ENCODE peak calls at places on chromosomes 16 and 17, in five cellular contexts. One of them, this sample, is unnamed. For H3K4me1, the result is how much of the 10 kb centered on the place peaks cover.

GRCh38 chr17:67386965-67387551 is 10.0 kb downstream of the PITPNC1 start:
- DNase-seq in transverse colon: peak
- DNase-seq in heart right ventricle: peak
- DNase-seq in hepatocyte: peak
- DNase-seq in PC-3: peak
- DNase-seq in this sample: peak

GRCh38 chr16:30010817-30011504 is at the start of gene DOC2A:
- DNase-seq in transverse colon: no peak
- DNase-seq in heart right ventricle: no peak
- DNase-seq in hepatocyte: peak
- DNase-seq in PC-3: no peak
- DNase-seq in this sample: peak

GRCh38 chr17:53719229-53719628 is 103.5 kb upstream of the KIF2B start:
- DNase-seq in transverse colon: no peak
- DNase-seq in heart right ventricle: no peak
- DNase-seq in hepatocyte: peak
- DNase-seq in PC-3: no peak
- DNase-seq in this sample: no peak

GRCh38 chr17:12376276-12376675 is 289.4 kb upstream of the MYOCD start:
- DNase-seq in transverse colon: no peak
- DNase-seq in heart right ventricle: no peak
- DNase-seq in hepatocyte: no peak
- DNase-seq in PC-3: no peak
- DNase-seq in this sample: no peak

GRCh38 chr16:57994778-57995177 is 5.7 kb downstream of the ZNF319 start:
- DNase-seq in transverse colon: peak
- DNase-seq in heart right ventricle: peak
- DNase-seq in hepatocyte: peak
- DNase-seq in PC-3: peak
- DNase-seq in this sample: peak

GRCh38 chr16:48098472-48098871 is 57.3 kb downstream of the ABCC12 start:
- DNase-seq in transverse colon: no peak
- DNase-seq in heart right ventricle: no peak
- DNase-seq in hepatocyte: no peak
- DNase-seq in PC-3: no peak
- DNase-seq in this sample: no peak

GRCh38 chr16:20867585-20867984 is 32.6 kb downstream of the DCUN1D3 start:
- DNase-seq in transverse colon: no peak
- DNase-seq in heart right ventricle: no peak
- DNase-seq in hepatocyte: no peak
- DNase-seq in PC-3: no peak
- DNase-seq in this sample: no peak

GRCh38 chr17:12928736-12929135 is 89.1 kb downstream of the ELAC2 start:
- DNase-seq in transverse colon: no peak
- DNase-seq in heart right ventricle: no peak
- DNase-seq in hepatocyte: no peak
- DNase-seq in PC-3: peak
- DNase-seq in this sample: peak

GRCh38 chr17:21373034-21373433 is 3.1 kb upstream of the KCNJ12 start:
- DNase-seq in transverse colon: no peak
- DNase-seq in heart right ventricle: no peak
- DNase-seq in hepatocyte: no peak
- DNase-seq in PC-3: no peak
- DNase-seq in this sample: no peak

DNA sequence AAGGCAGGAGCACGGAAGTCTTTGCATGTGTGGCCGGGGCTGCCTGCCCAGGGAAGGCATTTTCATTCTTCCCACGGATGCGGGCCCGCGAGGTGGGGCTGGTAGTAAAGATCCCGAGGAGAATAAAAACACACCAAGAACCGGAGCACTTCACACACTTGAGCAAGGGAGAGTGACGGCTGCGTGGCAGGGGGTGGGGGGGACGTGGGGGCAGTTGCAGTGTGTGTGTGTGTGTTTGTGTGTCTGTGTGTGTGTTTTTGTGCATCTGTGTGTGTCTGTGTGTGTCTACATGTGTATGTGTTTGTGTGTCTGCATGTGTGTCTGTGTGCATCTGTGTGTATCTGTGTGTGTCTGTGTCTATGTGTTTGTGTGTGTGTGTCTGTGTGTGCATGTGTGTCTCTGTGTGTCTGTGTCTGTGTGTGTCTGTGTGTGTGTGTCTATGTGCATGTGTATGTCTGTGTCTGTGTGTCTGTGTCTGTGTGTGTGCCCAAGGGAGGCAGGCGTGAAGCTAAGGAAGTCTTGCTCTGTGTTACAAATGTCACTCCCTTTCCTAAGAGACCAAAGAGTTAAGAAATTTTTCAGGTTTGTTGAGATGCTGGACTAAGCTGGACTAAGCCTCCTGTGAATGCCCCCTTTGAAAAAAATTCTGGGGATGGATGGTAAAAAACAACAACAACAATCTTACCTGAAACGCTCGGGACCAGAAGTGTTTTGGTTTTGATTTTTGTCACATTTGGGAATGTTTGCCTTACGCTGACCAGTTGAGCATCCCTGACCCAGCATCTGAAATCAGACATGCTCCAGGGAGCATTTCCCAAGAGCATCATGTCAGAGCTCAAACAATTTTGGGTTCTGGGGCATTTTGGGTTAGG is 48.9 kb upstream of the ZNF469 start:
- DNase-seq in transverse colon: no peak
- DNase-seq in heart right ventricle: no peak
- DNase-seq in hepatocyte: no peak
- DNase-seq in PC-3: no peak
- DNase-seq in this sample: no peak
- H3K4me3 ChIP-seq in transverse colon: no peak
- H3K4me3 ChIP-seq in heart right ventricle: no peak
- H3K4me3 ChIP-seq in hepatocyte: no peak
- H3K4me3 ChIP-seq in PC-3: peak
- H3K4me3 ChIP-seq in this sample: no peak

GRCh38 chr17:79109584-79109983 is 35.0 kb downstream of the ENGASE start:
- DNase-seq in transverse colon: no peak
- DNase-seq in heart right ventricle: no peak
- DNase-seq in hepatocyte: no peak
- DNase-seq in PC-3: peak
- DNase-seq in this sample: peak
- TF ChIP-seq CTCF in transverse colon: no peak
- TF ChIP-seq CTCF in heart right ventricle: no peak
- TF ChIP-seq CTCF in hepatocyte: peak
- TF ChIP-seq CTCF in PC-3: peak
- TF ChIP-seq CTCF in this sample: peak

GRCh38 chr16:84746875-84747274 is 47.1 kb downstream of the USP10 start:
- DNase-seq in transverse colon: no peak
- DNase-seq in heart right ventricle: no peak
- DNase-seq in hepatocyte: no peak
- DNase-seq in PC-3: no peak
- DNase-seq in this sample: no peak

GRCh38 chr16:84749815-84750214 is 50.0 kb downstream of the USP10 start:
- DNase-seq in transverse colon: no peak
- DNase-seq in heart right ventricle: no peak
- DNase-seq in hepatocyte: no peak
- DNase-seq in PC-3: no peak
- DNase-seq in this sample: no peak

GRCh38 chr16:84746231-84746630 is 46.4 kb downstream of the USP10 start:
- DNase-seq in transverse colon: no peak
- DNase-seq in heart right ventricle: no peak
- DNase-seq in hepatocyte: no peak
- DNase-seq in PC-3: no peak
- DNase-seq in this sample: no peak

GRCh38 chr16:84751241-84751640 is 51.4 kb downstream of the USP10 start:
- DNase-seq in transverse colon: peak
- DNase-seq in heart right ventricle: no peak
- DNase-seq in hepatocyte: no peak
- DNase-seq in PC-3: no peak
- DNase-seq in this sample: no peak

GRCh38 chr16:84749072-84749471 is 49.3 kb downstream of the USP10 start:
- DNase-seq in transverse colon: no peak
- DNase-seq in heart right ventricle: no peak
- DNase-seq in hepatocyte: no peak
- DNase-seq in PC-3: no peak
- DNase-seq in this sample: no peak
- H3K4me1 ChIP-seq in transverse colon: under half
- H3K4me1 ChIP-seq in heart right ventricle: under half
- H3K4me1 ChIP-seq in hepatocyte: under half
- H3K4me1 ChIP-seq in PC-3: under half
- H3K4me1 ChIP-seq in this sample: under half

GRCh38 chr17:40068917-40069750 is 6.4 kb downstream of the THRA start:
- DNase-seq in transverse colon: peak
- DNase-seq in heart right ventricle: peak
- DNase-seq in hepatocyte: peak
- DNase-seq in PC-3: peak
- DNase-seq in this sample: peak

GRCh38 chr17:40069751-40070643 is 7.2 kb downstream of the THRA start:
- DNase-seq in transverse colon: peak
- DNase-seq in heart right ventricle: peak
- DNase-seq in hepatocyte: peak
- DNase-seq in PC-3: peak
- DNase-seq in this sample: peak

GRCh38 chr17:40067710-40068109 is 4.9 kb downstream of the THRA start:
- DNase-seq in transverse colon: no peak
- DNase-seq in heart right ventricle: no peak
- DNase-seq in hepatocyte: no peak
- DNase-seq in PC-3: no peak
- DNase-seq in this sample: no peak

GRCh38 chr17:40068129-40068581 is 5.4 kb downstream of the THRA start:
- DNase-seq in transverse colon: no peak
- DNase-seq in heart right ventricle: no peak
- DNase-seq in hepatocyte: no peak
- DNase-seq in PC-3: peak
- DNase-seq in this sample: peak

GRCh38 chr17:40068584-40068916 is 5.8 kb downstream of the THRA start:
- DNase-seq in transverse colon: no peak
- DNase-seq in heart right ventricle: no peak
- DNase-seq in hepatocyte: no peak
- DNase-seq in PC-3: no peak
- DNase-seq in this sample: peak
- H3K4me3 ChIP-seq in transverse colon: no peak
- H3K4me3 ChIP-seq in heart right ventricle: no peak
- H3K4me3 ChIP-seq in hepatocyte: no peak
- H3K4me3 ChIP-seq in PC-3: peak
- H3K4me3 ChIP-seq in this sample: no peak

DNA sequence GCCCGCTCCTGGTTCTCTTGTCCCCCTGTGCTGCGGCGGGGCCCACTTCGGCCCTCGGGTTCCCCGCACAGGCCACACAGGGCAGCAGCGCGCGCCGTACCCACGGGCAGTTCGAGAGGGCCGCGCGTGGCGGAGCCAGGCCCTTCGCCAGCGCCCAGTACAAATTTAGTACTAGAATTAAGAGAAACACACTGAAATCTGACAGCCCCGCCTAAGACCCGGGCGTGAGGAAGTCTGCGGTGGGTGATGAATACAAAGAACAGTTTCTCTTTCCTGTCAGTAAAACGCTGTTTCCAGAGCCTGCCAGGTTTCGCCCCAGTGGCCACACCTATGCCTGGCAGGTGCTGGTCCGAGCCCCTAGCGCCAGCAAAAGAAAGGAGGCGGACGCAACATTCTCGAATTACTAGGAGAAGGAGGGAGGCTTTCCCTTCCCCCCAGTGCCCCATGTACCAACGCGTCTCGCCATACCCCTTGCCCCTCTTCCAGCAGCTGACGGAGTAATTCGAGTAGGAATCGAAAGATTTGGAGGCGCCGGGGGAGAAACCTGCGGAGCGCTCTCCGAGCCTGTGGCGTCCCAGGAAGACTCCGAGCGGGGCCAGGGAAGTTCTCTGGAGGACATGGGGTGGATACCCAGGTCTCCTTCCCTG is 591 bp upstream of the SLFN5 start:
- DNase-seq in transverse colon: peak
- DNase-seq in heart right ventricle: peak
- DNase-seq in hepatocyte: peak
- DNase-seq in PC-3: peak
- DNase-seq in this sample: peak
- TF ChIP-seq CTCF in transverse colon: peak
- TF ChIP-seq CTCF in heart right ventricle: peak
- TF ChIP-seq CTCF in hepatocyte: peak
- TF ChIP-seq CTCF in PC-3: peak
- TF ChIP-seq CTCF in this sample: peak